ENCODE peak calls at places on chromosome 11, in five cellular contexts. F, R, X, I and B are unnamed samples.

GRCh38 chr11:72703281-72704008 is 29.2 kb upstream of the PDE2A start:
- DNase-seq in I (peak), F (no peak), X (no peak), R (peak), B (no peak)

GRCh38 chr11:2092956-2093412 is 46.2 kb downstream of the IGF2 start:
- DNase-seq in X (peak), I (peak), R (peak), F (peak), B (no peak)

GRCh38 chr11:121930004-121930965 is 185.7 kb downstream of the BLID start:
- DNase-seq in I (peak), R (peak), X (no peak), F (no peak), B (no peak)

GRCh38 chr11:92776676-92777075 is 192.8 kb upstream of the MTNR1B start:
- DNase-seq in R (peak), I (no peak), F (no peak), X (no peak), B (no peak)

GRCh38 chr11:74678591-74679512 is 52.4 kb downstream of the CHRDL2 start:
- DNase-seq in F (no peak), X (no peak), I (peak), R (peak), B (no peak)

GRCh38 chr11:95279921-95280861 is 49.2 kb upstream of the SESN3 start:
- DNase-seq in X (no peak), I (no peak), R (peak), F (no peak), B (no peak)

GRCh38 chr11:65013692-65014145 is 241 bp upstream of the ARL2 start:
- DNase-seq in R (peak), X (peak), F (peak), I (peak), B (peak)

GRCh38 chr11:7613394-7613720 is 59.9 kb downstream of the CYB5R2 start:
- DNase-seq in X (no peak), R (no peak), I (no peak), F (no peak), B (no peak)

GRCh38 chr11:93196816-93197382 is 892 bp downstream of the SLC36A4 start:
- DNase-seq in I (peak), X (no peak), F (no peak), R (no peak), B (no peak)

GRCh38 chr11:107705027-107705426 is 6.8 kb downstream of the SLN start:
- DNase-seq in F (no peak), X (no peak), I (peak), R (peak), B (no peak)

GRCh38 chr11:24234822-24235508 is 261.9 kb upstream of the LUZP2 start:
- DNase-seq in I (peak), F (peak), R (peak), X (no peak), B (no peak)

GRCh38 chr11:110947100-110947499 is 234.9 kb upstream of the ARHGAP20 start:
- DNase-seq in R (no peak), F (no peak), X (no peak), I (no peak), B (no peak)

GRCh38 chr11:134393638-134394037 is 18.4 kb downstream of the B3GAT1 start:
- DNase-seq in F (peak), R (no peak), X (no peak), I (no peak), B (no peak)

GRCh38 chr11:59754494-59754858 is 700 bp upstream of the STX3 start:
- DNase-seq in X (no peak), R (peak), I (peak), F (no peak), B (no peak)

GRCh38 chr11:7449196-7449840 is 36.0 kb upstream of the OLFML1 start:
- DNase-seq in F (peak), X (no peak), R (no peak), I (no peak), B (no peak)

GRCh38 chr11:83449338-83449913 is 163.3 kb upstream of the CCDC90B start:
- DNase-seq in X (no peak), I (no peak), F (no peak), R (peak), B (no peak)

GRCh38 chr11:85096939-85097338 is 530.2 kb downstream of the DLG2 start:
- DNase-seq in F (no peak), X (no peak), I (no peak), R (no peak), B (no peak)

GRCh38 chr11:126415669-126416420 is 60.4 kb downstream of the ST3GAL4 start:
- DNase-seq in R (no peak), I (no peak), X (no peak), F (no peak), B (no peak)

GRCh38 chr11:26297179-26297970 is 34.6 kb upstream of the ANO3 start:
- DNase-seq in R (peak), I (peak), F (no peak), X (no peak), B (no peak)

GRCh38 chr11:116255234-116255953 is 517.4 kb downstream of the BUD13 start:
- DNase-seq in I (no peak), X (no peak), F (no peak), R (no peak), B (no peak)

GRCh38 chr11:105265859-105266258 is 126.3 kb upstream of the CARD18 start:
- DNase-seq in I (peak), F (no peak), R (peak), X (no peak), B (no peak)

GRCh38 chr11:4839851-4840549 is 9.0 kb downstream of the OR51S1 start:
- DNase-seq in R (no peak), X (no peak), I (no peak), F (peak), B (no peak)

GRCh38 chr11:95154514-95154913 is 64.9 kb downstream of the ENDOD1 start:
- DNase-seq in R (peak), I (peak), F (no peak), X (peak), B (no peak)

GRCh38 chr11:108774037-108774436 is 109.2 kb downstream of the DDX10 start:
- DNase-seq in X (no peak), F (no peak), R (no peak), I (no peak), B (no peak)

GRCh38 chr11:12808519-12808918 is 134.3 kb downstream of the TEAD1 start:
- DNase-seq in I (peak), X (no peak), F (no peak), R (peak), B (no peak)

GRCh38 chr11:117497206-117497951 is 169.7 kb downstream of the CEP164 start:
- DNase-seq in I (no peak), X (no peak), F (no peak), R (no peak), B (no peak)

GRCh38 chr11:123006860-123007542 is 25.4 kb upstream of the BSX start:
- DNase-seq in X (no peak), F (no peak), R (no peak), I (no peak), B (no peak)

GRCh38 chr11:73963861-73964260 is 13.0 kb downstream of the DNAJB13 start:
- DNase-seq in X (no peak), I (no peak), F (no peak), R (no peak), B (no peak)

GRCh38 chr11:61042961-61043540 is 59.2 kb upstream of the CD5 start:
- DNase-seq in X (no peak), F (no peak), I (no peak), R (no peak), B (no peak)

GRCh38 chr11:12393691-12394090 is 16.3 kb downstream of the PARVA start:
- DNase-seq in X (no peak), F (no peak), R (peak), I (no peak), B (no peak)

GRCh38 chr11:111819161-111820058 is 52.0 kb downstream of the ALG9 start:
- DNase-seq in I (peak), R (peak), X (no peak), F (no peak), B (no peak)

GRCh38 chr11:118921929-118922744 is 3.6 kb downstream of the BCL9L start:
- DNase-seq in R (peak), F (peak), I (peak), X (no peak), B (no peak)

GRCh38 chr11:29984544-29984943 is 32.3 kb downstream of the KCNA4 start:
- DNase-seq in I (no peak), X (no peak), F (no peak), R (no peak), B (no peak)

GRCh38 chr11:45178890-45179663 is 32.6 kb downstream of the PRDM11 start:
- DNase-seq in X (no peak), I (peak), R (peak), F (no peak), B (no peak)

GRCh38 chr11:40328890-40329617 is 1130.4 kb downstream of the LRRC4C start:
- DNase-seq in X (no peak), I (peak), F (peak), R (peak), B (no peak)

GRCh38 chr11:118010738-118011461 is 24.7 kb downstream of the IL10RA start:
- DNase-seq in R (no peak), F (peak), X (no peak), I (no peak), B (peak)

GRCh38 chr11:813037-813436 is 3.3 kb downstream of the RPLP2 start:
- DNase-seq in F (no peak), R (no peak), X (no peak), I (no peak), B (no peak)

GRCh38 chr11:813440-814096 is 3.8 kb downstream of the RPLP2 start:
- DNase-seq in R (no peak), X (no peak), F (no peak), I (no peak), B (no peak)

GRCh38 chr11:812390-812789 is 2.6 kb downstream of the RPLP2 start:
- DNase-seq in R (no peak), F (no peak), X (no peak), I (no peak), B (no peak)

GRCh38 chr11:810040-810567 is 337 bp downstream of the RPLP2 start:
- DNase-seq in X (no peak), F (no peak), R (no peak), I (no peak), B (no peak)

GRCh38 chr11:811446-812245 is 1.9 kb downstream of the RPLP2 start:
- DNase-seq in R (no peak), I (no peak), F (no peak), X (no peak), B (no peak)
- TF ChIP-seq CTCF in R (no peak), I (peak), F (no peak), X (no peak), B (no peak)

DNA sequence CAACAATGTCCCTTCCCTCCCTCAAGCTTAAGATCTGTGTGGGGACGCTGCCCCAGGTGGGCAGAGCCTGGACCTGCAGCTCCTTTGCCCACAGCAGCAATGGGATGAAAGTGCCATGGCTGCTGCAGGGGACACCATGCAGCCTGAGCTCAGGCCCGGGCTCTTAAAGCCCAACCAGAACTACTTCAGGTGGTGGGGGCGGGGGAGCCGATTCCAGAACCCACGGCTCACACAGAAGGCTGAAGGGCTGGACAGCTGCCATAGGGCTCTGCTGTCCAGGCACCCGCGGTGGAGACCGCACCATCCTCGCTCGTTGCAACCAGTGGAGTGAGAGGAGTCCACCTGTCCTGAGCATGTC is 12.5 kb downstream of the CHID1 start:
- DNase-seq in I (peak), R (peak), F (no peak), X (no peak), B (no peak)
- TF ChIP-seq CTCF in I (peak), R (peak), F (no peak), X (no peak), B (no peak)

DNA sequence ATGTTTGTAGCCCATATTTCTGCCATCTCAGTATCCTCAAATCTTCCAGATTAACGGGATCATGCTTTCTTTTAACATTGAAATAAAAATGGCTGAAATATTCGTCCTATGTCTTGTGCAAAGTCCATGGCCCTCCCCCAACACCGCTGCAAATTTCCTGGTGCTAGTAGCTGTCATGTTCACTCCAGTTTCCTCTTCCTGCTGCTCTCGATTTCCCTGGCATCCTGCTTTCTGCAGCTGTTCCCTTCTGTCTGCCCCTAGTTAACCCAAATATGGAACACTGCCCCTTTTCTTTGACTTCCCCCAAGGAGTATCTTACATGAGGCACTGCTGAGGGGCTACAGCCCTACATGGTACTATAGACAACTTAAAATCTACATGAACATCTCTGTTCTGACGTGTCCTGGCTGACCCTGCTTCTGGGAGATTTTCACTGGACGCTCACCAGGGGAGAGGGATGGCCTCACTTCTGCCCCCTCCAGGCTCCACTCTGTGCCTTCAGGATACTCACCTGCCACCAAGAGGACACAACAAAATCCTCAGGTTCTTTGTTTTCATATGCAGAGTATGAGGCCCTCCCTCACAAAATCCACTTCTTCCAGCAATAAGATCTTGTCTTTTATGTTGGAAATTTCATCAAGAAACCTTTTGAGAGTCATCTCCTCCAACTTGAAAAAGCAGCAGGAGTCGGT is 29.4 kb upstream of the SCUBE2 start:
- DNase-seq in I (no peak), R (no peak), F (no peak), X (no peak), B (no peak)
- TF ChIP-seq CTCF in I (peak), R (peak), F (no peak), X (no peak), B (no peak)

DNA sequence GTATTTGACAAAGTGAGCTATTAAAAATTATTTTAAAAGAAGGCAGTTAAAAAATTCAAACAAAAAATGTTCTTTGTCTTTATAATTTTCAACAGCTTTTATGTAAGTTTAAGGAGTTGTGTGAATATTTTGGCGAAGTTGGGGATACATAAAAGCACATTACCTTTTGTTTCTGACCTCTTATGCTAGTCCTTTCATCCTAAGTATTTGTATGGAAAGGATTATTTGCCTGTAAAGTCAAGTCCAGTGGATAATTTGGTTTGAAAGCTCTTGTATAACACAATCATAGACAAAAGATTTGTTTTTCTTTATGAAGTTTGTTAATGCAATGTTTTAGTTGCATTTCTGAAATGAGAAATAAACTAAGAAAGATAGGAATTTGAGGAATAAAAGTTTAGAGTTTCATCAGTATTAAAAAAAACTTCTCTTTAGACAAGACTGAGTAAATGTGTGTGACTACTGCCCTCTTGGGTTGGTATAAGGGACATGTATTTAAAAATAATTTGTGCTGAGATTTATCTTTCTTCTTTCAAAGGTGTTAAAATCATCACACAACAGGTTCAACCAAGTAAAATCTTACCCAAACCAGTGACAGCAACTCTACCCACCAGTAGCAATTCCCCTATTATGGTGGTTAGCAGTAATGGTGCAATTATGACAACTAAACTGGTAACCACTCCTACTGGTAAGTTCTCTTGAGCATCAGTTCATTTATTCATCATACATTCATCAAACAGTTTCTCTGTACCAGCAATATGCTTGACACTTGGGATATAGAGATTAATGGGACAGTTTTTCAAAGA is 68.2 kb downstream of the EMSY start:
- DNase-seq in X (no peak), I (peak), F (no peak), R (peak), B (no peak)
- TF ChIP-seq CTCF in X (peak), I (peak), F (peak), R (peak), B (peak)

DNA sequence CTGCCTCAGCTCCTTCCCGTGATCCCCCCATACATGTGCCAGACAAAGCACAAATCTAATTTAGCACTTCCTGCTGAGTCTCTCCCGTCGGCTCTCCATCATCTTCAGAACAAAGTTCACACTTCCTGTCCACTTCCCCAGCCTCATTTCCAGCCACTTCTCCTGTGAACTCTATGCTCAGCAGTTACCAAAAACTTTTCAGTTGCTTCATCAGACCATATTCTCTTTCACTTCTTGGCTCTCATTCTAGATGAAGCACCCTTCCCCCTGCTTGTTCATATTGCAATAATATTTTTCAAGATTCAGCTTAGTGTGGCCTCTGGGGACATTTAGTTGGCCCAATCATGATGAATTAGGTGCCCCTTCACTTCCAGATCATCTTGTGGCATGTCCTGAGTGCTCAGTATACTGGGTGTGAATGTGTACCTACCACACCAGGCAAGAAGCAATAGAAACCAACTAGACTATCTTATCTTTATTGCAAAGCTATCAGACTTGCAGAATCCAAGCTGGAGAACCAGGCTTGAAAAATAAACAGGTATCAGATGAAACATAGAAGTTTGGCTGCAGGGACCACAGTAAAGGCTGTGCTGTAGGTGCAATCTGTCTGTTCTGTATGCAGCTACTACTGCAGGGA is 115.8 kb downstream of the NXPE2 start:
- DNase-seq in R (no peak), I (no peak), F (no peak), X (no peak), B (no peak)
- TF ChIP-seq CTCF in R (no peak), I (no peak), F (no peak), X (no peak), B (no peak)

GRCh38 chr11:35362571-35362980 is 56.8 kb downstream of the SLC1A2 start:
- DNase-seq in R (no peak), F (no peak), X (no peak), I (peak), B (no peak)
- TF ChIP-seq CTCF in R (no peak), F (no peak), X (no peak), I (no peak), B (no peak)